ENCODE peak calls at places on chromosomes 12 and 14, in seven cellular contexts. X is iPS DF 6.9, A is A549, M is fibroblast of lung, T is Peyer's patch, I is H1, R is gastrocnemius medialis. H is an unnamed sample.

GRCh38 chr12:727321-727720 is 25.1 kb upstream of the WNK1 start:
- DNase-seq in X (no peak), A (no peak), M (no peak), T (no peak), I (no peak), R (no peak), H (no peak)

GRCh38 chr12:71201136-71201679 is 43.4 kb upstream of the TSPAN8 start:
- DNase-seq in X (no peak), A (no peak), M (no peak), T (no peak), I (no peak), R (no peak), H (no peak)

GRCh38 chr12:101064721-101065120 is 145.3 kb downstream of the SLC5A8 start:
- DNase-seq in X (no peak), A (no peak), M (no peak), T (no peak), I (no peak), R (no peak), H (no peak)

GRCh38 chr14:67971627-67972625 is 152.3 kb downstream of the RAD51B start:
- DNase-seq in X (no peak), A (peak), M (no peak), T (no peak), I (no peak), R (peak), H (no peak)

GRCh38 chr14:87013583-87013982 is 979.4 kb downstream of the GALC start:
- DNase-seq in X (no peak), A (no peak), M (peak), T (no peak), I (no peak), R (no peak), H (no peak)

GRCh38 chr12:86774841-86775386 is 518.7 kb upstream of the MGAT4C start:
- DNase-seq in X (no peak), A (peak), M (peak), T (no peak), I (no peak), R (no peak), H (no peak)

GRCh38 chr12:132488127-132489077 is 1.5 kb upstream of the FBRSL1 start:
- DNase-seq in X (no peak), A (no peak), M (no peak), T (peak), I (no peak), R (no peak), H (peak)

GRCh38 chr14:31937730-31938346 is 139.3 kb upstream of the ARHGAP5 start:
- DNase-seq in X (no peak), A (peak), M (peak), T (peak), I (no peak), R (peak), H (peak)

GRCh38 chr12:19082365-19082911 is 47.1 kb upstream of the PLEKHA5 start:
- DNase-seq in X (no peak), A (no peak), M (no peak), T (no peak), I (no peak), R (no peak), H (no peak)

GRCh38 chr12:132282950-132283771 is 46.2 kb downstream of the GALNT9 start:
- DNase-seq in X (peak), A (no peak), M (no peak), T (no peak), I (no peak), R (no peak), H (no peak)

GRCh38 chr14:68856572-68856971 is 63.7 kb upstream of the ZFP36L1 start:
- DNase-seq in X (no peak), A (no peak), M (no peak), T (no peak), I (no peak), R (no peak), H (peak)

GRCh38 chr12:12612403-12612802 is 727 bp downstream of the CREBL2 start:
- DNase-seq in X (no peak), A (peak), M (peak), T (no peak), I (no peak), R (no peak), H (no peak)

GRCh38 chr14:68611611-68612010 is 181.3 kb downstream of the ZFP36L1 start:
- DNase-seq in X (no peak), A (no peak), M (no peak), T (no peak), I (no peak), R (no peak), H (no peak)

GRCh38 chr12:91926810-91927209 is 218.8 kb downstream of the BTG1 start:
- DNase-seq in X (no peak), A (peak), M (peak), T (no peak), I (no peak), R (no peak), H (no peak)

GRCh38 chr12:50103767-50104321 is at the start of gene GPD1:
- DNase-seq in X (no peak), A (no peak), M (peak), T (peak), I (no peak), R (peak), H (no peak)

GRCh38 chr12:104658085-104658484 is 201.3 kb downstream of the CHST11 start:
- DNase-seq in X (no peak), A (no peak), M (no peak), T (no peak), I (no peak), R (no peak), H (no peak)

GRCh38 chr14:54564071-54564798 is 2.7 kb upstream of the SAMD4A start:
- DNase-seq in X (no peak), A (peak), M (peak), T (no peak), I (no peak), R (no peak), H (no peak)

GRCh38 chr14:53547593-53547992 is 394.5 kb upstream of the DDHD1 start:
- DNase-seq in X (no peak), A (no peak), M (no peak), T (no peak), I (no peak), R (no peak), H (no peak)

GRCh38 chr14:54659365-54659764 is 92.4 kb downstream of the SAMD4A start:
- DNase-seq in X (no peak), A (no peak), M (no peak), T (no peak), I (no peak), R (no peak), H (no peak)

GRCh38 chr12:62933871-62934798 is 815 bp downstream of the PPM1H start:
- DNase-seq in X (no peak), A (peak), M (peak), T (no peak), I (no peak), R (peak), H (peak)

GRCh38 chr12:98869886-98870285 is 224.8 kb downstream of the APAF1 start:
- DNase-seq in X (no peak), A (no peak), M (no peak), T (no peak), I (no peak), R (no peak), H (no peak)

GRCh38 chr12:50112456-50113218 is 601 bp downstream of the COX14 start:
- DNase-seq in X (no peak), A (no peak), M (no peak), T (peak), I (peak), R (peak), H (no peak)

GRCh38 chr12:570949-571794 is 92.1 kb downstream of the NINJ2 start:
- DNase-seq in X (no peak), A (peak), M (peak), T (peak), I (no peak), R (peak), H (peak)

GRCh38 chr14:82146846-82147245 is 613.2 kb upstream of the SEL1L start:
- DNase-seq in X (no peak), A (no peak), M (no peak), T (no peak), I (no peak), R (no peak), H (no peak)

GRCh38 chr14:76918176-76918750 is 92.1 kb downstream of the LRRC74A start:
- DNase-seq in X (no peak), A (no peak), M (peak), T (peak), I (no peak), R (peak), H (peak)

GRCh38 chr12:13864081-13864673 is 117.2 kb downstream of the GRIN2B start:
- DNase-seq in X (peak), A (peak), M (peak), T (peak), I (peak), R (no peak), H (peak)

GRCh38 chr12:28086521-28086920 is 103.7 kb upstream of the CCDC91 start:
- DNase-seq in X (no peak), A (no peak), M (no peak), T (no peak), I (no peak), R (no peak), H (no peak)

GRCh38 chr12:8692573-8692972 is 5.2 kb upstream of the RIMKLB start:
- DNase-seq in X (no peak), A (no peak), M (peak), T (no peak), I (no peak), R (no peak), H (no peak)

GRCh38 chr14:37903561-37904191 is 304.0 kb upstream of the SSTR1 start:
- DNase-seq in X (no peak), A (peak), M (peak), T (no peak), I (no peak), R (no peak), H (no peak)

GRCh38 chr12:75437564-75437963 is 43.0 kb upstream of the GLIPR1 start:
- DNase-seq in X (no peak), A (peak), M (peak), T (no peak), I (no peak), R (no peak), H (no peak)

GRCh38 chr12:52093346-52093745 is 13.8 kb downstream of the SMIM41 start:
- DNase-seq in X (no peak), A (no peak), M (no peak), T (no peak), I (no peak), R (no peak), H (peak)

GRCh38 chr12:67892289-67892688 is 97.0 kb upstream of the IFNG-AS1 start:
- DNase-seq in X (no peak), A (no peak), M (no peak), T (no peak), I (no peak), R (no peak), H (no peak)

GRCh38 chr12:65510584-65511050 is 232.1 kb downstream of the MSRB3 start:
- DNase-seq in X (peak), A (no peak), M (peak), T (peak), I (peak), R (no peak), H (peak)
- H3K4me3 ChIP-seq in X (no peak), A (no peak), M (no peak), T (no peak), I (peak), R (no peak), H (no peak)

GRCh38 chr14:94388896-94389469 is 581 bp upstream of the SERPINA1 start:
- DNase-seq in X (no peak), A (no peak), M (no peak), T (no peak), I (no peak), R (no peak), H (no peak)

GRCh38 chr14:94391284-94391914 is 3.0 kb upstream of the SERPINA1 start:
- DNase-seq in X (no peak), A (no peak), M (no peak), T (no peak), I (no peak), R (no peak), H (no peak)

GRCh38 chr14:94388027-94388895 is at the start of gene SERPINA1:
- DNase-seq in X (no peak), A (no peak), M (no peak), T (peak), I (no peak), R (no peak), H (no peak)

GRCh38 chr14:94390372-94391086 is 2.1 kb upstream of the SERPINA1 start:
- DNase-seq in X (no peak), A (no peak), M (no peak), T (peak), I (no peak), R (no peak), H (no peak)

GRCh38 chr14:94389731-94390371 is 1.4 kb upstream of the SERPINA1 start:
- DNase-seq in X (no peak), A (no peak), M (no peak), T (no peak), I (no peak), R (no peak), H (no peak)
- H3K27ac ChIP-seq in X (no peak), A (no peak), M (no peak), T (peak), I (no peak), R (no peak), H (no peak)

DNA sequence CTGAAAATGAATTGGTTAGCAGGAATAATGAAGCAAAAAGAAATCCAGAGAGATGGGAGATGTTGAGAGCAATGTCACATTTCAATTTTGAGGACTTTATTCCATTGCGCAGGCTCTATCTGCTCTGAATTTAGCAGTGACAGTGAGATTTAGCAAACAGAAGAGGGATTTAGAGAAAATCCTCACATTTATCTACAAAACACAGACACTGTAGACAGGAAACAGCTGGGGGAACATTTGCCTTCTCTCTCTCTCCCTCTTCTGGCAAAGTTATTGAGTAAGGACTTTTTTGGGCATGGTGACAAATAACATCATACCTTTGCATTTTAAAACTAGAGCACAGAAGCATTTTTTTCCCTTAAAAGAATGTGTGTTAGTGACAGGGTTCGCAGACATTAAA is at the start of gene IGF1:
- DNase-seq in X (no peak), A (no peak), M (peak), T (no peak), I (no peak), R (no peak), H (no peak)
- H3K4me3 ChIP-seq in X (no peak), A (no peak), M (peak), T (peak), I (no peak), R (peak), H (peak)

GRCh38 chr12:56162468-56163290 is 4.5 kb downstream of the MYL6 start:
- DNase-seq in X (no peak), A (no peak), M (no peak), T (no peak), I (no peak), R (no peak), H (no peak)

GRCh38 chr12:56164345-56164729 is 6.2 kb downstream of the MYL6 start:
- DNase-seq in X (no peak), A (no peak), M (no peak), T (no peak), I (no peak), R (no peak), H (no peak)

GRCh38 chr12:56165369-56165768 is 7.2 kb downstream of the MYL6 start:
- DNase-seq in X (no peak), A (no peak), M (no peak), T (no peak), I (no peak), R (no peak), H (no peak)

GRCh38 chr12:56161677-56162351 is 3.7 kb downstream of the MYL6 start:
- DNase-seq in X (no peak), A (no peak), M (no peak), T (no peak), I (no peak), R (no peak), H (no peak)

DNA sequence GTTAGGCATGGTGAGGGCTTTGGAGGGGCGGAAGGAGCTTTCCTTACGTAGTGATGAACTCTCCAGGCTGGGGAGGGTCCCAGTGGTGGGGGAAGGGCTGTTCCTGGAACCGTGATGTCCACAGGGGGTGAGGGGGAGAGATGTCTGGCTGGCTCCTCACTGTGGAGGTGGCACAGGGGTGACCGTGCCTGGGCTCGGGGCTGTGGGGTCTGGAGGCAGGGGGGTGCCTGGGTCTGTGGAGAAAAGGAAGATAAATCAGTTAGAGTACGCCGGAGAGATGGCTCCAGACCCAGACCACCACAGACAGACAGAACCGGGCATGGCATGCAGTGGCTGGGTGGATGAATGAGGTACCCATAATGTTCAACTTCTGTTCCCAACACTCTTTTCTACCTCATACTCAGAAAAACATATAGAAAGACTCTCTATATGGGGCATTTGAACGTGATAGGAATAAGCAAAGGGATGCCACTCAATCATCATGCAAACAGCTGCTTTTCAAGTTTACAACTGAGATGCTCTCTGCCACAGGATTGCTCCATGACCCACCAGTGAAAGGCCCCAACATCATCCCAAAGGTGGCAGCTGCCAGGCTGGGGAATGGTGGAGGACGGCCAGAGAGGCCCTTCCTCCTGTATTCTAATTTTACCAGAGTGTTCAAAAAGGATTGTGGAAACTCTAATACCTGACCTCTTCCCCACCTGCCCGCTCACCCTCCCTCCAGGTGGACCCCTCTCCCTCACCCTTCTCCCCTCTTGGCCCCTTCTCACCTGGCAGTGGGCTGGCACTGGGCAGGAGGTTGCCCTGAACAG is 5.6 kb downstream of the MYL6 start:
- DNase-seq in X (no peak), A (no peak), M (no peak), T (no peak), I (no peak), R (no peak), H (no peak)
- H3K27ac ChIP-seq in X (no peak), A (no peak), M (no peak), T (no peak), I (no peak), R (peak), H (no peak)

GRCh38 chr12:65656904-65657351 is 167.4 kb upstream of the HMGA2 start:
- DNase-seq in X (no peak), A (peak), M (peak), T (no peak), I (no peak), R (no peak), H (no peak)

GRCh38 chr12:65657635-65658034 is 166.6 kb upstream of the HMGA2 start:
- DNase-seq in X (no peak), A (no peak), M (no peak), T (no peak), I (no peak), R (no peak), H (no peak)

GRCh38 chr12:65655074-65655493 is 169.2 kb upstream of the HMGA2 start:
- DNase-seq in X (no peak), A (no peak), M (peak), T (no peak), I (no peak), R (no peak), H (no peak)

GRCh38 chr12:65658360-65658759 is 165.9 kb upstream of the HMGA2 start:
- DNase-seq in X (no peak), A (no peak), M (no peak), T (no peak), I (no peak), R (no peak), H (no peak)

GRCh38 chr12:65656156-65656885 is 168.0 kb upstream of the HMGA2 start:
- DNase-seq in X (no peak), A (no peak), M (no peak), T (no peak), I (no peak), R (no peak), H (no peak)
- H3K4me3 ChIP-seq in X (no peak), A (no peak), M (no peak), T (no peak), I (no peak), R (no peak), H (no peak)

GRCh38 chr14:104932676-104933631 is 8.3 kb downstream of the PLD4 start:
- DNase-seq in X (peak), A (peak), M (peak), T (peak), I (peak), R (peak), H (peak)
- H3K27ac ChIP-seq in X (no peak), A (peak), M (no peak), T (no peak), I (no peak), R (peak), H (peak)

DNA sequence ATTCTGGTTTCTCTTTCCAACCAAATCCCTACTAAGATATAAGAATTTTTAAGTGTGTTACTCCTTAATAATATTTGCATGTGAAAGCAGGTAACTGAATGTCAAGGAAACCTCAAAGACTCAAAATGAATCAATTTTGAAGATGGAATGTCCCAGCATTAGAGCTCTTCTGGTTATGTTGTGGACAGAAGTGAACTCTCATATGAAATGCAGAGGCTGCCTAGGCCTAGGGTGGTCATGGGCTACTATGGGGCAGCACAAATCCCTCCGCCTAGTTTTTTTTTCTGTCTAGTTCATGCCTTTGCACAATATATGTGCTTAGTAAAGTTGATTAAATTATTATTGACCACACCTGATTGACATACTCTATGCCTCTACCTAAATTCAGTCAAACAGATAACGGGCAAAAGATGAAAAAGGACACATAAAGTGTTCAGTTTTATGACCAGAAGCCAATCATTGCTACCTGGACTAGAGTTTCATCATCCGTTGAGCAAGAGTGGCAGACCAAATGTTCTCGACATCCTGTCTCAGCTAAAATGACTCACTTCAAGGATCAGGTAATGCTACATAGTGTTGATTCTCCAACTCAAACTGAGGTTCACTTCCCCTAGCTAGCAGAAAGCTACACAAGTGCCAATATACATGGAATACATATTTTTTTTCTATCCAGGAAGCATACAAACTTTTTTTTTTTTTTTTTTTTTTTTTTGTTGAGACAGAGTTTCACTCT is 1211.4 kb downstream of the VRK1 start:
- DNase-seq in X (no peak), A (no peak), M (no peak), T (no peak), I (no peak), R (no peak), H (no peak)
- H3K4me3 ChIP-seq in X (no peak), A (no peak), M (no peak), T (no peak), I (no peak), R (no peak), H (no peak)

GRCh38 chr12:106840217-106840616 is 65.7 kb downstream of the RIC8B start:
- DNase-seq in X (no peak), A (peak), M (peak), T (no peak), I (no peak), R (no peak), H (no peak)
- H3K27ac ChIP-seq in X (no peak), A (peak), M (peak), T (no peak), I (no peak), R (no peak), H (peak)

GRCh38 chr14:99236386-99237133 is 35.4 kb downstream of the BCL11B start:
- DNase-seq in X (no peak), A (no peak), M (no peak), T (no peak), I (no peak), R (no peak), H (no peak)

GRCh38 chr14:99237288-99237687 is 34.7 kb downstream of the BCL11B start:
- DNase-seq in X (no peak), A (no peak), M (no peak), T (no peak), I (no peak), R (no peak), H (no peak)

GRCh38 chr14:99234982-99235491 is 37.0 kb downstream of the BCL11B start:
- DNase-seq in X (no peak), A (no peak), M (no peak), T (no peak), I (no peak), R (no peak), H (no peak)

GRCh38 chr14:99234366-99234765 is 37.6 kb downstream of the BCL11B start:
- DNase-seq in X (no peak), A (no peak), M (no peak), T (no peak), I (no peak), R (no peak), H (no peak)

GRCh38 chr14:99235578-99235977 is 36.4 kb downstream of the BCL11B start:
- DNase-seq in X (no peak), A (no peak), M (no peak), T (no peak), I (no peak), R (no peak), H (no peak)
- H3K4me3 ChIP-seq in X (no peak), A (no peak), M (no peak), T (no peak), I (peak), R (no peak), H (no peak)

H was measured in right atrium auricular region.